ENCODE peak calls at places on chromosomes 5 and 9, in nine cellular contexts. G, D, Q, P, S, O, L, J and V are unnamed samples.

GRCh38 chr5:135012951-135013391 is 21.1 kb downstream of the PITX1 start:
- DNase-seq in D (no peak), G (no peak), P (no peak), Q (peak), S (no peak), J (no peak), L (no peak), O (no peak), V (no peak)

GRCh38 chr5:32851774-32852173 is 140.7 kb downstream of the NPR3 start:
- DNase-seq in D (no peak), O (no peak), P (no peak), S (no peak), J (no peak), Q (no peak), L (no peak), G (no peak), V (no peak)

GRCh38 chr9:76198336-76198735 is 195.9 kb downstream of the RFK start:
- DNase-seq in O (no peak), D (no peak), L (no peak), G (no peak), Q (no peak), P (no peak), S (no peak), J (no peak), V (no peak)

GRCh38 chr5:62460578-62460983 is 48.0 kb downstream of the IPO11 start:
- DNase-seq in L (peak), G (peak), D (peak), Q (no peak), O (no peak), J (no peak), S (no peak), P (no peak), V (no peak)

GRCh38 chr5:171989946-171990712 is 16.3 kb downstream of the FBXW11 start:
- DNase-seq in O (no peak), Q (no peak), P (no peak), D (no peak), J (no peak), L (no peak), S (no peak), G (no peak), V (no peak)

GRCh38 chr5:38639377-38640011 is 83.0 kb upstream of the LIFR start:
- DNase-seq in L (no peak), G (no peak), O (no peak), D (no peak), S (no peak), J (no peak), Q (no peak), P (no peak), V (no peak)

GRCh38 chr5:77209495-77210090 is 887 bp upstream of the PDE8B start:
- DNase-seq in S (no peak), O (no peak), G (no peak), D (no peak), J (no peak), P (no peak), L (no peak), Q (no peak), V (no peak)

GRCh38 chr5:1901983-1902382 is 19.3 kb upstream of the IRX4 start:
- DNase-seq in L (no peak), Q (no peak), S (no peak), G (no peak), J (no peak), O (no peak), D (no peak), P (no peak), V (no peak)

GRCh38 chr5:36875051-36875788 is 1.3 kb upstream of the NIPBL start:
- DNase-seq in D (peak), O (peak), J (peak), Q (no peak), L (peak), S (peak), P (peak), G (peak), V (peak)

GRCh38 chr5:180352116-180352975 is 790 bp downstream of the GFPT2 start:
- DNase-seq in L (peak), D (no peak), P (peak), J (no peak), G (peak), S (peak), O (peak), Q (no peak), V (no peak)

GRCh38 chr5:106397700-106398099 is 1273.0 kb downstream of the EFNA5 start:
- DNase-seq in P (no peak), S (no peak), L (no peak), D (peak), J (no peak), O (no peak), G (no peak), Q (no peak), V (no peak)

GRCh38 chr5:160524827-160525226 is 103.2 kb downstream of the PTTG1 start:
- DNase-seq in Q (no peak), J (no peak), D (no peak), O (no peak), P (no peak), G (no peak), S (no peak), L (no peak), V (no peak)

GRCh38 chr5:112002368-112002767 is 245.4 kb upstream of the NREP start:
- DNase-seq in G (no peak), D (peak), P (no peak), Q (no peak), S (no peak), J (no peak), L (no peak), O (no peak), V (no peak)

GRCh38 chr9:75889977-75890540 is 414 bp upstream of the PCSK5 start:
- DNase-seq in Q (no peak), G (peak), S (no peak), J (no peak), P (peak), L (peak), O (peak), D (peak), V (no peak)